ENCODE peak calls at places on chromosomes 16 and 17, in six cellular contexts. U is AG20443; H is AG08396; C is B cell; V is left ventricle myocardium inferior; B is CD4-positive, alpha-beta memory T cell. F is an unnamed sample.

GRCh38 chr16:10182186-10182683 is at the start of gene GRIN2A:
- DNase-seq in U (no peak), H (no peak), B (no peak), C (no peak), V (no peak), F (no peak)

GRCh38 chr16:31277659-31278260 is 18.0 kb downstream of the ITGAM start:
- DNase-seq in U (peak), V (no peak), B (no peak), C (no peak), H (no peak), F (no peak)

GRCh38 chr17:39868554-39868942 is 546 bp downstream of the ZPBP2 start:
- DNase-seq in V (no peak), H (no peak), U (no peak), B (no peak), C (no peak), F (no peak)

GRCh38 chr17:73348824-73349095 is 37.0 kb upstream of the CDC42EP4 start:
- DNase-seq in V (no peak), B (no peak), U (no peak), C (no peak), H (no peak), F (no peak)

GRCh38 chr16:19894586-19894985 is 9.9 kb upstream of the GPRC5B start:
- DNase-seq in V (no peak), U (no peak), H (no peak), C (no peak), B (no peak), F (no peak)

GRCh38 chr16:88830250-88830649 is 18.5 kb upstream of the APRT start:
- DNase-seq in B (no peak), C (no peak), H (no peak), U (no peak), V (peak), F (no peak)

GRCh38 chr17:77174928-77175720 is 34.4 kb downstream of the SEC14L1 start:
- DNase-seq in C (no peak), H (no peak), B (no peak), U (no peak), V (no peak), F (no peak)

GRCh38 chr17:21300601-21301571 is 16.4 kb downstream of the MAP2K3 start:
- DNase-seq in U (no peak), H (no peak), V (no peak), B (no peak), C (no peak), F (no peak)

GRCh38 chr17:75575197-75575596 is 12.4 kb upstream of the MYO15B start:
- DNase-seq in U (no peak), C (peak), V (no peak), H (no peak), B (no peak), F (no peak)

GRCh38 chr17:3695723-3696411 is at the start of gene P2RX5:
- DNase-seq in U (peak), H (no peak), B (peak), V (no peak), C (peak), F (peak)

GRCh38 chr16:85928411-85928820 is 29.5 kb downstream of the IRF8 start:
- DNase-seq in V (no peak), C (no peak), U (peak), B (no peak), H (peak), F (no peak)

GRCh38 chr16:1429631-1430030 is 1.2 kb upstream of the PERCC1 start:
- DNase-seq in C (no peak), V (no peak), B (no peak), U (no peak), H (no peak), F (no peak)

GRCh38 chr16:30525844-30526136 is 576 bp downstream of the ZNF768 start:
- DNase-seq in U (no peak), C (no peak), B (no peak), V (no peak), H (no peak), F (no peak)